ENCODE peak calls at places on chromosomes 7 and 10, in six cellular contexts. M is PC-9, E is HCT116, W is hepatocyte, A is kidney epithelial cell, S is spleen. Q is an unnamed sample. For H3K36me3, the result is how much of the 10 kb centered on the place peaks cover.

GRCh38 chr10:4201866-4202825 is 417.1 kb upstream of the KLF6 start:
- DNase-seq in M (no peak), E (no peak), W (no peak), A (no peak), S (no peak), Q (no peak)

GRCh38 chr10:31959461-31960173 is 31.0 kb upstream of the ARHGAP12 start:
- DNase-seq in M (no peak), E (no peak), W (no peak), A (no peak), S (no peak), Q (peak)

GRCh38 chr7:30068117-30068516 is 39.9 kb downstream of the PLEKHA8 start:
- DNase-seq in M (peak), E (no peak), W (no peak), A (peak), S (no peak), Q (no peak)

GRCh38 chr7:135251502-135252327 is 18.1 kb downstream of the STRA8 start:
- DNase-seq in M (no peak), E (no peak), W (no peak), A (no peak), S (peak), Q (no peak)

GRCh38 chr10:60254776-60255175 is 134.9 kb downstream of the ANK3 start:
- DNase-seq in M (no peak), E (no peak), W (no peak), A (no peak), S (no peak), Q (no peak)

GRCh38 chr10:63286340-63286739 is 153.2 kb downstream of the NRBF2 start:
- DNase-seq in M (no peak), E (no peak), W (no peak), A (no peak), S (no peak), Q (no peak)

GRCh38 chr7:105826143-105826542 is 50.3 kb downstream of the ATXN7L1 start:
- DNase-seq in M (no peak), E (no peak), W (no peak), A (no peak), S (no peak), Q (no peak)

GRCh38 chr7:45979275-45980180 is 58.5 kb upstream of the IGFBP3 start:
- DNase-seq in M (peak), E (no peak), W (no peak), A (no peak), S (no peak), Q (no peak)

GRCh38 chr7:140060788-140061606 is 1.8 kb downstream of the PARP12 start:
- DNase-seq in M (no peak), E (no peak), W (no peak), A (no peak), S (no peak), Q (peak)

GRCh38 chr7:101299511-101300464 is 21.8 kb downstream of the IFT22 start:
- DNase-seq in M (no peak), E (no peak), W (peak), A (no peak), S (no peak), Q (no peak)

GRCh38 chr10:670990-671389 is 18.5 kb downstream of the DIP2C start:
- DNase-seq in M (no peak), E (no peak), W (no peak), A (no peak), S (no peak), Q (no peak)

GRCh38 chr7:113831509-113831908 is 87.3 kb downstream of the PPP1R3A start:
- DNase-seq in M (no peak), E (no peak), W (peak), A (no peak), S (no peak), Q (no peak)

GRCh38 chr10:25877296-25877695 is 56.7 kb upstream of the MYO3A start:
- DNase-seq in M (no peak), E (no peak), W (no peak), A (no peak), S (no peak), Q (no peak)

GRCh38 chr7:133124974-133125373 is 43.1 kb upstream of the CHCHD3 start:
- DNase-seq in M (no peak), E (no peak), W (no peak), A (no peak), S (no peak), Q (no peak)

GRCh38 chr10:56317603-56318002 is 43.5 kb downstream of the ZWINT start:
- DNase-seq in M (no peak), E (no peak), W (no peak), A (no peak), S (peak), Q (no peak)

GRCh38 chr7:101923276-101923985 is 106.0 kb downstream of the CUX1 start:
- DNase-seq in M (no peak), E (no peak), W (no peak), A (no peak), S (peak), Q (no peak)

GRCh38 chr7:16984346-16984745 is 102.6 kb upstream of the AGR3 start:
- DNase-seq in M (no peak), E (no peak), W (no peak), A (no peak), S (no peak), Q (no peak)

GRCh38 chr7:618539-619355 is 99.1 kb upstream of the PDGFA start:
- DNase-seq in M (no peak), E (no peak), W (peak), A (no peak), S (peak), Q (no peak)

GRCh38 chr7:23121175-23121574 is 15.6 kb downstream of the KLHL7 start:
- DNase-seq in M (no peak), E (no peak), W (no peak), A (no peak), S (no peak), Q (no peak)

GRCh38 chr7:132614428-132615076 is 38.3 kb upstream of the PLXNA4 start:
- DNase-seq in M (no peak), E (no peak), W (peak), A (no peak), S (no peak), Q (peak)

GRCh38 chr7:155227004-155227787 is 70.5 kb upstream of the INSIG1 start:
- DNase-seq in M (no peak), E (no peak), W (no peak), A (no peak), S (peak), Q (no peak)

GRCh38 chr10:96998329-96998888 is 166.3 kb downstream of the LCOR start:
- DNase-seq in M (no peak), E (no peak), W (peak), A (no peak), S (no peak), Q (peak)

GRCh38 chr10:93820434-93820833 is 62.7 kb downstream of the LGI1 start:
- DNase-seq in M (no peak), E (no peak), W (no peak), A (no peak), S (no peak), Q (no peak)

GRCh38 chr7:1124164-1124563 is 35.8 kb downstream of the ZFAND2A start:
- DNase-seq in M (no peak), E (no peak), W (no peak), A (no peak), S (peak), Q (no peak)

GRCh38 chr10:131556897-131557500 is 245.5 kb upstream of the TCERG1L start:
- DNase-seq in M (no peak), E (no peak), W (no peak), A (no peak), S (peak), Q (no peak)

GRCh38 chr10:130648807-130649206 is 512.6 kb downstream of the GLRX3 start:
- DNase-seq in M (no peak), E (no peak), W (no peak), A (no peak), S (no peak), Q (no peak)

GRCh38 chr10:30373596-30374327 is 24.7 kb upstream of the MTPAP start:
- DNase-seq in M (no peak), E (no peak), W (no peak), A (no peak), S (no peak), Q (no peak)

GRCh38 chr10:110008518-110009339 is 945 bp downstream of the ADD3 start:
- DNase-seq in M (peak), E (no peak), W (peak), A (no peak), S (peak), Q (peak)

GRCh38 chr10:11204355-11204879 is 186.7 kb downstream of the CELF2 start:
- DNase-seq in M (no peak), E (no peak), W (no peak), A (no peak), S (no peak), Q (no peak)

GRCh38 chr7:56078196-56078595 is 14.1 kb downstream of the SUMF2 start:
- DNase-seq in M (no peak), E (no peak), W (no peak), A (no peak), S (peak), Q (no peak)

GRCh38 chr7:151427705-151428392 is 12.1 kb downstream of the CRYGN start:
- DNase-seq in M (peak), E (no peak), W (no peak), A (no peak), S (no peak), Q (no peak)

GRCh38 chr10:133281084-133281483 is 4.4 kb upstream of the ADAM8 start:
- DNase-seq in M (no peak), E (no peak), W (no peak), A (no peak), S (peak), Q (no peak)

GRCh38 chr10:133282846-133283390 is 6.2 kb upstream of the ADAM8 start:
- DNase-seq in M (no peak), E (no peak), W (no peak), A (no peak), S (no peak), Q (peak)

GRCh38 chr10:133279961-133280283 is 3.3 kb upstream of the ADAM8 start:
- DNase-seq in M (no peak), E (no peak), W (no peak), A (no peak), S (no peak), Q (no peak)

GRCh38 chr10:133280391-133281059 is 3.9 kb upstream of the ADAM8 start:
- DNase-seq in M (no peak), E (no peak), W (no peak), A (no peak), S (peak), Q (no peak)

GRCh38 chr10:133281628-133282372 is 5.1 kb upstream of the ADAM8 start:
- DNase-seq in M (no peak), E (no peak), W (no peak), A (no peak), S (peak), Q (no peak)
- H3K36me3 ChIP-seq in M (under half), E (under half), W (under half), A (under half), S (under half), Q (half or more)

DNA sequence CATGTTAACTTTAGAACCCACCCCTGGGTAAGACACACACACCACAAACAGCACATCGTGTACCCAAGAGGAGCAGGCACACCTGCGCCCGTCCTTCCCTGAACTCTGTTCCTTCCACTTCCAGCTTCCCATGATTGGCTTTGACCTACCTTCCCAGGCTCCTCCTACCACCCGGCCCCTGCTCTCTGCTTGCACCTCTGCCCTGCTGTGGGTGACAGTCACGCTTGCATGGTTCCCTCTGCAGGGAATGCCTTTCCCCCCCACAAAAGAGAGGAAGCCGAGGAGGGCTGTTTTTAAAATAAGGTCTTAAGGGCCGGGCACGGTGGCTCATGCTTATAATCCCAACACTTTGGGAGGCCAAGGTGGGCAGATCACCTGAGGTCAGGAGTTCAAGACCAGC is 16.4 kb downstream of the SFXN4 start:
- DNase-seq in M (no peak), E (no peak), W (no peak), A (no peak), S (no peak), Q (no peak)
- H3K36me3 ChIP-seq in M (under half), E (under half), W (under half), A (under half), S (under half), Q (under half)

GRCh38 chr7:128025380-128025779 is 5.9 kb downstream of the LRRC4 start:
- DNase-seq in M (no peak), E (no peak), W (no peak), A (no peak), S (no peak), Q (no peak)
- H3K36me3 ChIP-seq in M (under half), E (under half), W (under half), A (under half), S (under half), Q (under half)

DNA sequence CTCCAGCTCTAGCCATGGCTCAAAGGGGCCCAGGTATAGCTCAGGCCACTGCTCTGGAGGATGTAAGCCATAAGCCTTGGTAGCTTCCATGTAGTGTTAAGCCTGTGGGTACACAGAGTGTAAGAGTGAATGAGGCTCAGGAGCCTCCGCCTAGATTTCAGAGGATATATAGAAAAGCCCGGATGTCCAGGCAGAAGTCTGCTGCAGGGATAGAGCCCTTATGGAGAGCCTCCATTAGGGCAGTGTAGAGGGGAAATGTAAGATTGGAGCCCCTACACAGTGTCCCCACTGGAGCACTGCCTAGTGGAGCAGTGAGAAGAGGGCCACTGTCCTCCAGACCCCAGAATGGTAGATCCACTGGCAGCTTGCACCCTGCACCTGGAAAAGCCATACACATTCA is 240.8 kb upstream of the KLF14 start:
- DNase-seq in M (no peak), E (no peak), W (no peak), A (no peak), S (no peak), Q (no peak)
- H3K36me3 ChIP-seq in M (under half), E (under half), W (under half), A (under half), S (under half), Q (under half)

DNA sequence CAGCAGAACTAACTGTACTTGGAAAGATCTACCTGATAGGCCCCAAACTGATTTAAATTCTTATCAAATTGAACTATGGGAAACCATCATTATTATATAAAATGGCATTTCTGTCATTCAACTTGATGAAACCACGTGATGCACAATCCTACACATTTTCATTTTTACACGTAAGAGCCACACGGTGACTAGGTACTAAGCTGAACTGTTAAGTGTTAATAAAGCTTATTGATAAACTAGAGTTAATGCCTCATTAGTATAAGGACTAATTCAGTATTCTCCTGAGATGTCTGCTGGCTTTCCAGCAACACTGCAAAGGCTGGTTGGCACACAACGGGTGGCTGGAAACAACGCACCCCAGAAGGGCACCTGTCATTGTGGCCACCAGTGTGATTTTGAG is 4.6 kb downstream of the NCAPG2 start:
- DNase-seq in M (no peak), E (no peak), W (no peak), A (no peak), S (no peak), Q (no peak)
- H3K36me3 ChIP-seq in M (under half), E (under half), W (under half), A (under half), S (under half), Q (under half)

DNA sequence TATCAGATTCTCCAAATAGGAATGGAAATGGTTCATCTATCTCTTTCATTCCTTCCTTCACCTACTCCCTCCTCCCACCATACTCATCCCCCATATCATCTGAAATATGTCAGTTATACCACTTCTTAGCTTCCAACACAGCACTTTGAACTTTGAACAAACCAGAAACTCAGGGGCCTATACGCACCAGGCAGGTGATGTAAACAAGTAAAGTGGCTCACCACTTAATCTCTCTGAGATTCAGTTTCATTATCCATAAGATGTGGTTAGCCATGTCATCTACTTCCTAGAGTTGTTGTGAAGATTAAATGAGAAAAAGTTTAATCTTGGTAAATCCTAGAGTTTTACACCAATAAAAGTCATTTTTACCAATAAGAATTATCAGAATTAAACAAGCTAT is 65.9 kb upstream of the LRRN3 start:
- DNase-seq in M (no peak), E (no peak), W (peak), A (no peak), S (no peak), Q (no peak)
- H3K36me3 ChIP-seq in M (under half), E (under half), W (under half), A (under half), S (under half), Q (under half)

DNA sequence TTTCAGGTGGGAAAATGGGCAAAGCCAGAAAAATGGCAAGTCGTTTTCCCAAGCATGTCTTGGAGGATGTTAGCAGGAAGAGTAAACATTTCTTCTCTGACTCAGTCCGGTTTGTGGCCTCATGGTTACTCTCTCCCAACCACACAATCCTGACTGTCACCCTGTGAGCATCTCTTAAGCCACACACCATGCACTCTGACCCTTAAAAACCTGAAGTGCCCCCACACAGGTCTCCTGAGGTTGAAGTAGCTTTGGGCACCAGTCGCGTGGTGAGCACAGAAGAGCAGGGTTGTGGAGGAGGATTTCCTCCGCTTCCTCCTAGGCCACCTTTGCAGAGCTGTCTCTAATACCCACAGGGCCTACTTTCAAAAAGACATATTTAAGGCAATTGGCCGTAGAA is 387.3 kb upstream of the NPVF start:
- DNase-seq in M (no peak), E (no peak), W (no peak), A (no peak), S (no peak), Q (no peak)
- H3K36me3 ChIP-seq in M (under half), E (under half), W (under half), A (under half), S (under half), Q (under half)